ENCODE peak calls at places on chromosomes 4 and X, in nine cellular contexts. O, D, Z, E, K, H, P, J and Y are unnamed samples.

GRCh38 chr4:182736207-182736606 is 181.0 kb downstream of the DCTD start:
- DNase-seq in O (no peak), D (no peak), Z (no peak), E (no peak), K (no peak), H (no peak), P (no peak), J (no peak), Y (no peak)

GRCh38 chrX:148333989-148334388 is 166.4 kb upstream of the AFF2 start:
- DNase-seq in O (no peak), D (no peak), Z (no peak), E (no peak), K (no peak), H (no peak), P (no peak), J (no peak), Y (no peak)

GRCh38 chrX:17559728-17560379 is 177.4 kb upstream of the SCML1 start:
- DNase-seq in O (no peak), D (no peak), Z (no peak), E (peak; percentile 92), K (peak; percentile 89), H (no peak), P (peak; percentile 73), J (peak; percentile 42), Y (no peak)

GRCh38 chrX:51316271-51316670 is 16.4 kb upstream of the NUDT10 start:
- DNase-seq in O (no peak), D (no peak), Z (no peak), E (no peak), K (no peak), H (no peak), P (no peak), J (no peak), Y (no peak)

GRCh38 chrX:40167240-40168182 is 69.8 kb upstream of the BCOR start:
- DNase-seq in O (no peak), D (peak; percentile 72), Z (no peak), E (no peak), K (no peak), H (peak; percentile 55), P (no peak), J (no peak), Y (peak; percentile 76)

GRCh38 chrX:39639871-39640270 is 457.9 kb downstream of the BCOR start:
- DNase-seq in O (no peak), D (no peak), Z (no peak), E (no peak), K (no peak), H (no peak), P (no peak), J (no peak), Y (no peak)

GRCh38 chr4:2259541-2260267 is 2.2 kb downstream of the MXD4 start:
- DNase-seq in O (peak; percentile 46), D (peak; percentile 41), Z (no peak), E (no peak), K (no peak), H (no peak), P (no peak), J (no peak), Y (no peak)

GRCh38 chr4:169254546-169254983 is 16.2 kb downstream of the SH3RF1 start:
- DNase-seq in O (no peak), D (no peak), Z (peak; percentile 67), E (peak; percentile 87), K (peak; percentile 88), H (no peak), P (peak; percentile 53), J (peak; percentile 62), Y (no peak)

GRCh38 chr4:73732759-73733431 is 7.5 kb upstream of the CXCL8 start:
- DNase-seq in O (no peak), D (no peak), Z (no peak), E (no peak), K (no peak), H (no peak), P (no peak), J (no peak), Y (no peak)

GRCh38 chr4:6495736-6496135 is 23.3 kb upstream of the PPP2R2C start:
- DNase-seq in O (no peak), D (no peak), Z (no peak), E (no peak), K (no peak), H (no peak), P (no peak), J (no peak), Y (no peak)

GRCh38 chr4:187444061-187444460 is 551.5 kb upstream of the ZFP42 start:
- DNase-seq in O (no peak), D (no peak), Z (no peak), E (peak; percentile 34), K (no peak), H (no peak), P (no peak), J (no peak), Y (no peak)

GRCh38 chr4:60794372-60794771 is 405.8 kb upstream of the ADGRL3 start:
- DNase-seq in O (no peak), D (no peak), Z (no peak), E (no peak), K (no peak), H (no peak), P (no peak), J (no peak), Y (no peak)

GRCh38 chr4:138961687-138962086 is 53.9 kb upstream of the NOCT start:
- DNase-seq in O (no peak), D (no peak), Z (no peak), E (no peak), K (no peak), H (no peak), P (no peak), J (no peak), Y (no peak)

DNA sequence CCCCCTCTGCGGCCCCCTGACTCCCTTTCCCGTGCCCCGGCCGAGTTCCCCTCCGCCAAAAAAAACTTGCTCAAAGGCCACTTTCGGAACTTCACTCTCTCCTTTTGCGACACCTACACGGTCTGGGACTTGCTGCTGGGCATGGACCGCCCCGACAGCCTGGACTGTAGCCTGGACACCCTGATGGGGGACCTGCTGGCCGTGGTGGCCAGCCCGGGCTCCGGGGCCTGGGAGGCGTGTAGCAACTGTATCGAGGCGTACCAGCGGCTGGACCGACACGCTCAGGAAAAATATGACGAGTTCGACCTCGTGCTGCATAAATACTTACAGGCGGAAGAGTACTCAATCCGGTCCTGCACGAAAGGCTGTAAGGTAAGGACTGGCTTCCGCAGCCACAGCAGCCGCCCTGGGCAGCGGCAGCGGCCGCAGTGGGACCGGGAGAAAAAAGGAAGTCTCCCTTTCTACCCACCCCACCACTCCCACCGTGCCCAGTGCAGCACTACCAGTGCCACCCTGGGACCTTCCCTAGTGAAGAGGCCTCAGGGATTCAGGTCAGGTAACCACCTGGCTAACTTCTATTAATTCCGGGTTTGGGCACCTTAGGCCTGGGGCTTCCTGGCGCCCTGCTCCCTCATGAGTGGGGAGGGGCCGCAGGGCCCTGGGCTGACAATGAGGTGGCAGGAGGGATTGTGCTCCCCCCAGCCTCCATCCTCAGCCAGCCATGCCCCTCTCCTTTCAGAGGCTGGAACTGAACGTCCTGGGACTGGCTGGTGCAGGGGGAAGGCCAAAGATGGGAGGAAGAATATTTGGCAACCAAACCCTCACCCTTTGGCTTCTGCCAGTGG is 1.9 kb downstream of the NALF2 start:
- DNase-seq in O (no peak), D (no peak), Z (no peak), E (no peak), K (no peak), H (no peak), P (no peak), J (no peak), Y (no peak)
- H3K4me3 ChIP-seq in O (no peak overlapping the region), D (no peak overlapping the region), Z (peak overlapping the region; percentile 63), E (no peak overlapping the region), K (no peak overlapping the region), H (peak overlapping the region; percentile 63), P (no peak overlapping the region), J (no peak overlapping the region), Y (peak overlapping the region; percentile 71)

GRCh38 chr4:53309321-53310020 is 56.4 kb downstream of the SCFD2 start:
- DNase-seq in O (no peak), D (no peak), Z (no peak), E (no peak), K (no peak), H (no peak), P (no peak), J (no peak), Y (no peak)

GRCh38 chr4:53306729-53307128 is 59.1 kb downstream of the SCFD2 start:
- DNase-seq in O (no peak), D (no peak), Z (no peak), E (peak; percentile 45), K (peak; percentile 32), H (no peak), P (no peak), J (no peak), Y (no peak)

GRCh38 chr4:53307819-53308773 is 57.8 kb downstream of the SCFD2 start:
- DNase-seq in O (no peak), D (no peak), Z (no peak), E (peak; percentile 9), K (no peak), H (no peak), P (no peak), J (no peak), Y (no peak)

GRCh38 chr4:53307210-53307609 is 58.7 kb downstream of the SCFD2 start:
- DNase-seq in O (no peak), D (no peak), Z (no peak), E (no peak), K (no peak), H (no peak), P (no peak), J (no peak), Y (no peak)
- H3K27ac ChIP-seq in O (no peak overlapping the region), D (no peak overlapping the region), Z (no peak overlapping the region), E (no peak overlapping the region), K (no peak overlapping the region), H (no peak overlapping the region), P (no peak overlapping the region), J (no peak overlapping the region), Y (no peak overlapping the region)

GRCh38 chr4:107734120-107734519 is 14.1 kb upstream of the PAPSS1 start:
- DNase-seq in O (no peak), D (no peak), Z (no peak), E (no peak), K (no peak), H (no peak), P (no peak), J (no peak), Y (no peak)
- TF ChIP-seq CTCF in O (no peak), D (no peak), Z (peak; percentile 24), E (peak; percentile 33), K (peak; percentile 17), H (no peak), P (peak; percentile 38), J (peak; percentile 58), Y (no peak)

DNA sequence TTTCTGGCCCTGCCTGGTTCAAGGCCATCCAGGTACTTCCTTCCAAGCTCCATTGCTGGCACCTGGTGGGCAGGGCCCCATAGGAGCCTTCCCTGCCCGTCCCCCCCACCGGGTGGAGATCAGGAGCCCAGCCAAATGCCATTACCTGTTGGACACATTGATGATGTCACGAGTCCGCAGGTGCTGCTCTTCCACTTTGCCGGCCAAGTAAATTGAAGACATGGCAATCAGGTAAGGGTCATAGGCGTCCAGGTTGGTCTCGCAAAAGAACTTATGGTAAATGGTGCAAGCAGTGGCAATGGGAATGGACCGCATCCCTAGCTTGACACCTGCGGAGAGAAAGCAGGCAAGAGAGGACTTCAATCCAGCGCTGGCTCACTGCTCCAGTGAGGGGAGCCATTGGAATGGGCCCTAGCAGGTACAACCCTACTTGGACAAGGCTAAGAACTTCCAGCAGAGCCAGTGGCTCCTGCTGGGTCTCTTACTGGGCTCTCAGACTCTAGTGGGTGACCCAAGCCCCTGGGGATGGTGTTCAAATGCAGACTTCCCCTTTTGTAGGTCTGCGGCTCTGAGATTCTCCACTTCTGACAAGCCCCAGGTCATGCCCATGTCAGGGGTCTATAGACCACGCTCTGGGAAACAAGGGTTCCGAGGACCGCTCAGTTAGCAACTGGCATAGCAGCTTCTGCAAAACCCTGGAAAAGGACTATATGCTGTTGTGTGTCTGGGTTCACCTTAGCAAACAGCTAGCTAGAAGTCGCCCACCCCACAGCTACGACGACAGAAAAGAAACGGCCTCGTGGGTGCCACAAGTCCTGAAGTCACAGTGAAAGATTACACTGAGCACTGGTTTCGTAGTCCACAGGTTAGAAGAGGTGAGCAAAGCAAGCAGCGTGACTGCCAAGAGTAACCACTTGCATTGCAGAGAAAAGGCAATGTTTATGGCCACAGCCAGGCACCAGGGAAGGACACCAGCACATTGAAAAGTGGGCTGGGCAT is 2.8 kb downstream of the CCNQ start:
- DNase-seq in O (no peak), D (no peak), Z (no peak), E (no peak), K (no peak), H (no peak), P (no peak), J (no peak), Y (no peak)
- H3K4me3 ChIP-seq in O (no peak overlapping the region), D (no peak overlapping the region), Z (no peak overlapping the region), E (no peak overlapping the region), K (no peak overlapping the region), H (no peak overlapping the region), P (no peak overlapping the region), J (no peak overlapping the region), Y (no peak overlapping the region)